ENCODE peak calls at places on chromosomes 7 and 10, in four cellular contexts. One of them, this sample, is unnamed.

GRCh38 chr10:97640868-97641811 is 669 bp downstream of the PI4K2A start:
- DNase-seq in mesothelial cell of epicardium: no peak
- DNase-seq in spleen: peak
- DNase-seq in brain pericyte: no peak
- DNase-seq in this sample: peak

GRCh38 chr10:123995082-123995460 is 98.3 kb downstream of the CHST15 start:
- DNase-seq in mesothelial cell of epicardium: no peak
- DNase-seq in spleen: peak
- DNase-seq in brain pericyte: no peak
- DNase-seq in this sample: no peak

GRCh38 chr10:92590623-92591549 is 2.0 kb upstream of the KIF11 start:
- DNase-seq in mesothelial cell of epicardium: no peak
- DNase-seq in brain pericyte: no peak
- DNase-seq in spleen: peak
- DNase-seq in this sample: peak

GRCh38 chr7:32779167-32779566 is 112.4 kb downstream of the KBTBD2 start:
- DNase-seq in spleen: no peak
- DNase-seq in mesothelial cell of epicardium: no peak
- DNase-seq in brain pericyte: no peak
- DNase-seq in this sample: no peak

GRCh38 chr7:44176486-44176885 is 12.8 kb downstream of the GCK start:
- DNase-seq in spleen: no peak
- DNase-seq in brain pericyte: no peak
- DNase-seq in mesothelial cell of epicardium: no peak
- DNase-seq in this sample: no peak

GRCh38 chr7:27134392-27134791 is 3.8 kb upstream of the HOXA4 start:
- DNase-seq in spleen: no peak
- DNase-seq in brain pericyte: no peak
- DNase-seq in mesothelial cell of epicardium: no peak
- DNase-seq in this sample: no peak

GRCh38 chr10:69721690-69722310 is 79.9 kb upstream of the COL13A1 start:
- DNase-seq in spleen: no peak
- DNase-seq in brain pericyte: no peak
- DNase-seq in mesothelial cell of epicardium: no peak
- DNase-seq in this sample: no peak

GRCh38 chr7:131145770-131146169 is 181.9 kb upstream of the MKLN1 start:
- DNase-seq in brain pericyte: no peak
- DNase-seq in spleen: no peak
- DNase-seq in mesothelial cell of epicardium: no peak
- DNase-seq in this sample: no peak

GRCh38 chr7:1071731-1072254 is 16.1 kb upstream of the GPER1 start:
- DNase-seq in mesothelial cell of epicardium: no peak
- DNase-seq in spleen: no peak
- DNase-seq in brain pericyte: no peak
- DNase-seq in this sample: no peak

GRCh38 chr10:86342111-86342863 is 24.3 kb downstream of the GRID1 start:
- DNase-seq in spleen: peak
- DNase-seq in brain pericyte: no peak
- DNase-seq in mesothelial cell of epicardium: no peak
- DNase-seq in this sample: no peak

GRCh38 chr10:75431180-75432111 is at the start of gene LRMDA:
- DNase-seq in brain pericyte: no peak
- DNase-seq in mesothelial cell of epicardium: no peak
- DNase-seq in spleen: peak
- DNase-seq in this sample: peak

GRCh38 chr7:139490130-139490529 is 6.7 kb upstream of the KLRG2 start:
- DNase-seq in spleen: no peak
- DNase-seq in brain pericyte: no peak
- DNase-seq in mesothelial cell of epicardium: no peak
- DNase-seq in this sample: no peak

GRCh38 chr7:87047-87446 is 105.3 kb upstream of the FAM20C start:
- DNase-seq in mesothelial cell of epicardium: no peak
- DNase-seq in spleen: no peak
- DNase-seq in brain pericyte: no peak
- DNase-seq in this sample: no peak

GRCh38 chr10:98257961-98258360 is 10.0 kb downstream of the LOXL4 start:
- DNase-seq in spleen: peak
- DNase-seq in mesothelial cell of epicardium: no peak
- DNase-seq in brain pericyte: no peak
- DNase-seq in this sample: peak

GRCh38 chr10:33031171-33031570 is 73.1 kb upstream of the ITGB1 start:
- DNase-seq in spleen: no peak
- DNase-seq in brain pericyte: no peak
- DNase-seq in mesothelial cell of epicardium: no peak
- DNase-seq in this sample: no peak

GRCh38 chr7:99313204-99313573 is 12.5 kb upstream of the ARPC1A start:
- DNase-seq in mesothelial cell of epicardium: no peak
- DNase-seq in spleen: no peak
- DNase-seq in brain pericyte: no peak
- DNase-seq in this sample: no peak

GRCh38 chr10:112677689-112678088 is 230.7 kb downstream of the VTI1A start:
- DNase-seq in brain pericyte: no peak
- DNase-seq in mesothelial cell of epicardium: no peak
- DNase-seq in spleen: no peak
- DNase-seq in this sample: no peak

GRCh38 chr7:128093606-128094005 is 62.4 kb upstream of the LRRC4 start:
- DNase-seq in mesothelial cell of epicardium: no peak
- DNase-seq in brain pericyte: no peak
- DNase-seq in spleen: no peak
- DNase-seq in this sample: no peak

GRCh38 chr7:44308741-44309270 is 16.6 kb downstream of the CAMK2B start:
- DNase-seq in mesothelial cell of epicardium: no peak
- DNase-seq in brain pericyte: no peak
- DNase-seq in spleen: peak
- DNase-seq in this sample: no peak

GRCh38 chr7:148721390-148721789 is 22.7 kb downstream of the CUL1 start:
- DNase-seq in spleen: no peak
- DNase-seq in mesothelial cell of epicardium: no peak
- DNase-seq in brain pericyte: no peak
- DNase-seq in this sample: no peak

GRCh38 chr10:47079177-47079580 is 168.0 kb downstream of the PTPN20 start:
- DNase-seq in spleen: no peak
- DNase-seq in mesothelial cell of epicardium: no peak
- DNase-seq in brain pericyte: no peak
- DNase-seq in this sample: no peak

GRCh38 chr7:76310102-76310957 is 7.9 kb downstream of the HSPB1 start:
- DNase-seq in spleen: no peak
- DNase-seq in brain pericyte: no peak
- DNase-seq in mesothelial cell of epicardium: no peak
- DNase-seq in this sample: no peak

GRCh38 chr10:568848-569247 is 120.6 kb downstream of the DIP2C start:
- DNase-seq in spleen: no peak
- DNase-seq in mesothelial cell of epicardium: no peak
- DNase-seq in brain pericyte: no peak
- DNase-seq in this sample: no peak

GRCh38 chr7:36316319-36316718 is 73.3 kb upstream of the ANLN start:
- DNase-seq in spleen: no peak
- DNase-seq in mesothelial cell of epicardium: no peak
- DNase-seq in brain pericyte: no peak
- DNase-seq in this sample: no peak

GRCh38 chr7:20651960-20652544 is 36.6 kb downstream of the ABCB5 start:
- DNase-seq in brain pericyte: no peak
- DNase-seq in mesothelial cell of epicardium: no peak
- DNase-seq in spleen: no peak
- DNase-seq in this sample: no peak

GRCh38 chr10:100508691-100509150 is 10.9 kb downstream of the SEC31B start:
- DNase-seq in brain pericyte: peak
- DNase-seq in mesothelial cell of epicardium: no peak
- DNase-seq in spleen: no peak
- DNase-seq in this sample: no peak

GRCh38 chr10:92052088-92052487 is 128.5 kb downstream of the BTAF1 start:
- DNase-seq in brain pericyte: no peak
- DNase-seq in spleen: no peak
- DNase-seq in mesothelial cell of epicardium: no peak
- DNase-seq in this sample: peak

This sample was measured in upper lobe of left lung.